ENCODE peak calls at places on chromosomes 5 and 9, in seven cellular contexts. Z, L, A, E, K, P and U are unnamed samples.

GRCh38 chr5:112779531-112779930 is 41.8 kb downstream of the APC start:
- DNase-seq in E (no peak), P (peak; percentile 60), K (no peak), A (peak; percentile 84), L (no peak), Z (no peak), U (no peak)

GRCh38 chr5:176883700-176884570 is 15.2 kb downstream of the HK3 start:
- DNase-seq in Z (no peak), K (no peak), P (no peak), E (no peak), L (no peak), A (no peak), U (no peak)

GRCh38 chr5:16727937-16728336 is 111.1 kb upstream of the RETREG1 start:
- DNase-seq in E (no peak), P (no peak), A (no peak), L (no peak), K (no peak), Z (no peak), U (no peak)

GRCh38 chr9:109779711-109780452 is at the start of gene PALM2AKAP2:
- DNase-seq in Z (peak; percentile 68), L (peak; percentile 74), E (peak; percentile 82), K (peak; percentile 8), P (peak; percentile 79), A (peak; percentile 68), U (peak; percentile 81)

GRCh38 chr9:6551126-6551525 is 94.4 kb downstream of the GLDC start:
- DNase-seq in A (no peak), Z (no peak), E (no peak), K (no peak), P (peak; percentile 38), L (no peak), U (no peak)

GRCh38 chr5:58259685-58260152 is 200.2 kb downstream of the PLK2 start:
- DNase-seq in L (peak; percentile 2), K (peak; percentile 82), A (peak; percentile 98), Z (peak; percentile 59), P (peak; percentile 91), E (no peak), U (peak; percentile 98)

GRCh38 chr9:124941689-124942561 is 1.0 kb upstream of the GOLGA1 start:
- DNase-seq in A (peak; percentile 58), L (no peak), P (peak; percentile 78), Z (peak; percentile 48), K (peak; percentile 23), E (peak; percentile 46), U (peak; percentile 63)

GRCh38 chr5:175800656-175801081 is 70.7 kb upstream of the CPLX2 start:
- DNase-seq in E (no peak), Z (no peak), A (peak; percentile 45), P (no peak), L (no peak), K (no peak), U (no peak)

GRCh38 chr5:76742586-76742985 is 26.7 kb downstream of the F2R start:
- DNase-seq in Z (no peak), K (no peak), A (peak; percentile 78), L (no peak), P (peak; percentile 77), E (no peak), U (peak; percentile 48)

GRCh38 chr9:20898885-20899554 is 132.4 kb downstream of the HACD4 start:
- DNase-seq in E (no peak), P (peak; percentile 9), A (peak; percentile 16), Z (no peak), K (no peak), L (no peak), U (peak; percentile 8)

GRCh38 chr9:88949961-88950340 is 41.3 kb upstream of the S1PR3 start:
- DNase-seq in K (no peak), Z (no peak), E (no peak), A (peak; percentile 33), P (peak; percentile 33), L (no peak), U (no peak)

GRCh38 chr5:133868946-133869674 is 99.3 kb downstream of the C5orf15 start:
- DNase-seq in Z (peak; percentile 53), K (peak; percentile 53), E (peak; percentile 77), A (peak; percentile 73), L (peak; percentile 54), P (peak; percentile 61), U (peak; percentile 59)

GRCh38 chr5:73596705-73597328 is 29.2 kb upstream of the ARHGEF28 start:
- DNase-seq in K (no peak), E (peak; percentile 57), P (peak; percentile 26), A (peak; percentile 20), L (peak; percentile 36), Z (no peak), U (peak; percentile 60)

GRCh38 chr5:38532165-38532669 is 24.2 kb downstream of the LIFR start:
- DNase-seq in A (no peak), P (no peak), K (no peak), Z (peak; percentile 37), L (no peak), E (no peak), U (peak; percentile 29)

GRCh38 chr9:72978724-72979123 is 25.9 kb upstream of the ALDH1A1 start:
- DNase-seq in L (no peak), E (no peak), P (no peak), Z (no peak), K (no peak), A (no peak), U (no peak)

GRCh38 chr9:132991351-132992300 is 13.1 kb downstream of the GFI1B start:
- DNase-seq in P (no peak), L (no peak), E (no peak), Z (no peak), K (no peak), A (no peak), U (peak; percentile 89)

GRCh38 chr9:91837982-91838731 is 111.9 kb downstream of the ROR2 start:
- DNase-seq in P (no peak), L (no peak), E (no peak), A (peak; percentile 71), K (no peak), Z (no peak), U (no peak)

GRCh38 chr5:142820447-142820846 is 50.3 kb downstream of the ARHGAP26 start:
- DNase-seq in K (no peak), P (no peak), L (no peak), A (no peak), Z (no peak), E (no peak), U (no peak)

DNA sequence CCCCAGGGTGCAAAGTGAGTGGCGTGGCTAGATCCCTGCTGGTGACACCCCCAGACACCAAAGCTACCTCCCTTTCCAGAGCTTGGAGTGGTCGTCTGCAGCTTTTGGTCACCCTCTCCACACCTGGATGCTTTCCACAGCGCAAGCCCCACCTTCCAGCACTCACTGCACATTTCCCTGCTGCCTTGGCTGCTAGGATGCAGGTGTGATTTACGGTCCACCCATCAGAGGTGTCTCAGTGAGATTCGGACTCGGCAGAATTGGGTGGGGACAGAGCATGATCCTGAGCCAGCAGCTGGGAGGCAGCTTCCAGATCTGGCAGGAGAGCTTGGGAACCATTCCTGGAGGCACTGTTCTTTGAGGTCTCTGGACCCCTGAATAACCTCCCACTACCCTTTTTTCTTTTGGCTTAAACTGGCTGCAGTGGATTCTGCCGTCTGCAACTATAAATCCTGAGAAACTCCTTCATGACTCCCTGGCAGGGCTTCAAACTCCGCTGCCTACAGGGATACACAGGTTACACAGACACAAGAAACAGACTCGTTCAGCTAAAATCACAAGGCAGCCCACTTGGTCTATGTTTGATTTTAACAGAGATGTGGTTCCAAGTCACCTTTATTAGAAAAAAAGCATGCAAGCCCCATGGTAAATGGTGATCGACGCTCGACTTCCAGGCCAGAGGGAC is 99.6 kb upstream of the PHYKPL start:
- DNase-seq in A (no peak), L (no peak), E (no peak), Z (no peak), K (no peak), P (no peak), U (no peak)
- H3K4me1 ChIP-seq in A (no peaks in the 10 kb centered on the region), L (peaks cover 10% of the 10 kb centered on the region), E (peaks cover 5% of the 10 kb centered on the region), Z (peaks cover 2% of the 10 kb centered on the region), K (no peaks in the 10 kb centered on the region), P (peaks cover 1% of the 10 kb centered on the region), U (no peaks in the 10 kb centered on the region)

DNA sequence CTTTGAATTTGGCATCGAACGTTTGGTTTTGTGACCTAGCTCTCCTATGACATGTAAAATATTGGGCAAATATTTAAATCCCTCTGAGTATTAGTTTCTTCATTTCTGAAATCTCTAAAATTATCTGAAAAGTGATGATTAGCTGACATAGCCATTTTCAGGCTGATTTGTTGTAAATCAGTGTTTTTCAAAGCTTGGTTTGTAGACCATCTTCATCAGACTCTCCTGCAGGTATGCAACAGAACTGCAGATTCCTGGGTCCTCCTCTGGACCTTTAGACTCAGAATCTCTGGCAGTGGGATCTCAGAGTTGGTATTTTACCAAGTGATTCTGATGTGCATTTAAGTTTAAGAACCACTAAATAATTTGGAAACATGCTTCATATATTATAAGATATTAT is 38.9 kb upstream of the NMUR2 start:
- DNase-seq in Z (no peak), A (no peak), P (no peak), E (no peak), L (no peak), K (no peak), U (no peak)
- H2BK5ac ChIP-seq in Z (no peak overlapping the region), A (no peak overlapping the region), P (no peak overlapping the region), E (no peak overlapping the region), L (no peak overlapping the region), K (no peak overlapping the region), U (no peak overlapping the region)

DNA sequence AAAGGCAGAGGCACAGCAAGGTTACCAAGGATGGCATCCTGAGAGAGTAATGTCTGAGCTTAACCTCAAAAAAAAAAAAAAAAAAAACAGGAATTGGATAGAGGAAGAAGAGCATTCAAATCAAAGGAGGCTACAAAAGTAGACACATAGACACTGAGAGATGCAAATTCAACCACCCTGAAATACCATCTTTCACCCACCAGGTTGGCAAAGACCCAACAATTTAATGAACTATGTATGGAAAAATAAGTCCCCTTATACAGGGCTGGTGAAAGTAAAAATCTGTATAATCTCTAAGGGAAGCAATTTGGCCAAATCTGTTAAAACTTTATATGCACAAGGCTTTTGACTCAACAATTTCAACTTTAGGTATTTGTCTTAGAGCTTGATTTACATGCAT is 4.9 kb downstream of the NADK2 start:
- DNase-seq in Z (no peak), K (no peak), P (no peak), E (no peak), L (no peak), A (no peak), U (no peak)
- H3K4me1 ChIP-seq in Z (no peaks in the 10 kb centered on the region), K (no peaks in the 10 kb centered on the region), P (no peaks in the 10 kb centered on the region), E (no peaks in the 10 kb centered on the region), L (peaks cover 1% of the 10 kb centered on the region), A (peaks cover 2% of the 10 kb centered on the region), U (no peaks in the 10 kb centered on the region)

GRCh38 chr5:137594717-137595116 is 95.6 kb upstream of the SPOCK1 start:
- DNase-seq in A (peak; percentile 6), Z (no peak), E (no peak), P (no peak), L (no peak), K (no peak), U (no peak)

GRCh38 chr5:137587952-137588351 is 88.8 kb upstream of the SPOCK1 start:
- DNase-seq in K (no peak), E (no peak), P (no peak), A (no peak), L (no peak), Z (no peak), U (no peak)

GRCh38 chr5:137592317-137592716 is 93.2 kb upstream of the SPOCK1 start:
- DNase-seq in K (no peak), L (no peak), A (no peak), P (no peak), E (no peak), Z (no peak), U (no peak)

DNA sequence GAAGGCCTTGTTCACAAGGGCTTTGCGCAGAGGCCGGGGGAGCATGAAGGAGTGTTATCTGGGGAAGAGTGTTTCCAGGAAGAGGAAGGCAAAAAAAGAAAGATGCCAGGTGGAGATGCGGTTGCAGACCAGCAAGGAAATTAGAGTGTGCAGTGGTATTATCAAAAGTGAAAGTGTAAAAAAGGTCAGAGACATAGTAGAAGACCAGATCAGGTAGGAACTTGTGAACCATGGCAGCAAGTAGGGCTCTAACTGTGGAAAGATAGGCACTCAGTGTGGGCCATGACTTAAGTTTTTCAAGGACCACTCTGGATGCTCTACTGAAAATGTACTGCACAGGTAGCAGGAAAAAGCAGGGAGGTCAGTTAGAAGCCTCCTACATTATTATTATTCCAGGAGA is 90.1 kb upstream of the SPOCK1 start:
- DNase-seq in L (no peak), K (no peak), Z (no peak), P (no peak), A (no peak), E (no peak), U (no peak)
- H2BK5ac ChIP-seq in L (no peak overlapping the region), K (no peak overlapping the region), Z (no peak overlapping the region), P (no peak overlapping the region), A (no peak overlapping the region), E (no peak overlapping the region), U (no peak overlapping the region)